ENCODE peak calls at places on chromosomes 6 and 20, in five cellular contexts. One of them, this sample, is unnamed.

GRCh38 chr6:109252261-109253041 is 129.8 kb downstream of the CD164 start:
- DNase-seq in right cardiac atrium: no peak
- DNase-seq in MM.1S: no peak
- DNase-seq in mammary epithelial cell: no peak
- DNase-seq in heart right ventricle: no peak
- DNase-seq in this sample: no peak

GRCh38 chr20:38178581-38178980 is 13.5 kb upstream of the TGM2 start:
- DNase-seq in MM.1S: no peak
- DNase-seq in mammary epithelial cell: no peak
- DNase-seq in heart right ventricle: no peak
- DNase-seq in right cardiac atrium: no peak
- DNase-seq in this sample: no peak

GRCh38 chr20:46108435-46108841 is 9.7 kb upstream of the CD40 start:
- DNase-seq in MM.1S: peak; percentile 67
- DNase-seq in heart right ventricle: no peak
- DNase-seq in mammary epithelial cell: no peak
- DNase-seq in right cardiac atrium: no peak
- DNase-seq in this sample: no peak

GRCh38 chr6:36120539-36120938 is 9.8 kb upstream of the MAPK13 start:
- DNase-seq in mammary epithelial cell: no peak
- DNase-seq in MM.1S: peak; percentile 36
- DNase-seq in right cardiac atrium: no peak
- DNase-seq in heart right ventricle: no peak
- DNase-seq in this sample: no peak

GRCh38 chr20:41587956-41588355 is 30.2 kb downstream of the CHD6 start:
- DNase-seq in right cardiac atrium: no peak
- DNase-seq in MM.1S: no peak
- DNase-seq in heart right ventricle: no peak
- DNase-seq in mammary epithelial cell: peak; percentile 72
- DNase-seq in this sample: no peak

GRCh38 chr20:35226775-35227681 is 538 bp downstream of the MMP24 start:
- DNase-seq in mammary epithelial cell: peak; percentile 23
- DNase-seq in heart right ventricle: peak; percentile 41
- DNase-seq in right cardiac atrium: peak; percentile 79
- DNase-seq in MM.1S: peak; percentile 12
- DNase-seq in this sample: no peak

GRCh38 chr6:45514454-45514853 is 136.7 kb upstream of the SUPT3H start:
- DNase-seq in right cardiac atrium: no peak
- DNase-seq in MM.1S: no peak
- DNase-seq in heart right ventricle: no peak
- DNase-seq in mammary epithelial cell: peak; percentile 5
- DNase-seq in this sample: no peak

GRCh38 chr6:125802943-125803377 is 12.2 kb downstream of the NCOA7 start:
- DNase-seq in MM.1S: no peak
- DNase-seq in right cardiac atrium: no peak
- DNase-seq in heart right ventricle: no peak
- DNase-seq in mammary epithelial cell: no peak
- DNase-seq in this sample: no peak

GRCh38 chr20:24612799-24613775 is 143.7 kb downstream of the SYNDIG1 start:
- DNase-seq in right cardiac atrium: peak; percentile 58
- DNase-seq in mammary epithelial cell: no peak
- DNase-seq in heart right ventricle: no peak
- DNase-seq in MM.1S: no peak
- DNase-seq in this sample: no peak

GRCh38 chr6:71252960-71253359 is 35.7 kb upstream of the OGFRL1 start:
- DNase-seq in heart right ventricle: no peak
- DNase-seq in MM.1S: no peak
- DNase-seq in mammary epithelial cell: no peak
- DNase-seq in right cardiac atrium: no peak
- DNase-seq in this sample: no peak

GRCh38 chr20:19889011-19889953 is 127.9 kb upstream of the NAA20 start:
- DNase-seq in mammary epithelial cell: peak; percentile 56
- DNase-seq in MM.1S: no peak
- DNase-seq in heart right ventricle: peak; percentile 66
- DNase-seq in right cardiac atrium: peak; percentile 82
- DNase-seq in this sample: no peak

GRCh38 chr6:108114861-108115597 is 40.5 kb upstream of the OSTM1 start:
- DNase-seq in right cardiac atrium: peak; percentile 87
- DNase-seq in MM.1S: no peak
- DNase-seq in mammary epithelial cell: peak; percentile 58
- DNase-seq in heart right ventricle: peak; percentile 68
- DNase-seq in this sample: no peak

GRCh38 chr6:20605581-20605980 is 71.3 kb downstream of the CDKAL1 start:
- DNase-seq in right cardiac atrium: no peak
- DNase-seq in MM.1S: no peak
- DNase-seq in mammary epithelial cell: peak; percentile 8
- DNase-seq in heart right ventricle: no peak
- DNase-seq in this sample: no peak

GRCh38 chr6:84762941-84763396 is 1.4 kb downstream of the TBX18 start:
- DNase-seq in MM.1S: no peak
- DNase-seq in mammary epithelial cell: no peak
- DNase-seq in heart right ventricle: peak; percentile 34
- DNase-seq in right cardiac atrium: peak; percentile 68
- DNase-seq in this sample: no peak

GRCh38 chr6:133136177-133136896 is 104.8 kb upstream of the EYA4 start:
- DNase-seq in right cardiac atrium: no peak
- DNase-seq in mammary epithelial cell: no peak
- DNase-seq in MM.1S: no peak
- DNase-seq in heart right ventricle: no peak
- DNase-seq in this sample: no peak

GRCh38 chr6:19399406-19399805 is 437.8 kb upstream of the ID4 start:
- DNase-seq in MM.1S: no peak
- DNase-seq in heart right ventricle: no peak
- DNase-seq in mammary epithelial cell: no peak
- DNase-seq in right cardiac atrium: peak; percentile 60
- DNase-seq in this sample: no peak

GRCh38 chr6:63897952-63898351 is 262.4 kb downstream of the PHF3 start:
- DNase-seq in MM.1S: no peak
- DNase-seq in right cardiac atrium: peak; percentile 66
- DNase-seq in mammary epithelial cell: no peak
- DNase-seq in heart right ventricle: peak; percentile 19
- DNase-seq in this sample: no peak

GRCh38 chr20:58471161-58471834 is 43.9 kb downstream of the APCDD1L start:
- DNase-seq in right cardiac atrium: peak; percentile 91
- DNase-seq in MM.1S: no peak
- DNase-seq in mammary epithelial cell: no peak
- DNase-seq in heart right ventricle: peak; percentile 64
- DNase-seq in this sample: no peak

GRCh38 chr20:57195759-57196100 is 70.7 kb downstream of the BMP7 start:
- DNase-seq in mammary epithelial cell: no peak
- DNase-seq in right cardiac atrium: no peak
- DNase-seq in MM.1S: no peak
- DNase-seq in heart right ventricle: no peak
- DNase-seq in this sample: no peak

GRCh38 chr20:15288076-15288475 is 950.7 kb upstream of the FLRT3 start:
- DNase-seq in MM.1S: no peak
- DNase-seq in heart right ventricle: no peak
- DNase-seq in mammary epithelial cell: no peak
- DNase-seq in right cardiac atrium: no peak
- DNase-seq in this sample: no peak

GRCh38 chr6:109513571-109514071 is 30.6 kb upstream of the ZBTB24 start:
- DNase-seq in MM.1S: no peak
- DNase-seq in right cardiac atrium: no peak
- DNase-seq in mammary epithelial cell: peak; percentile 49
- DNase-seq in heart right ventricle: no peak
- DNase-seq in this sample: peak; percentile 48

GRCh38 chr6:158684311-158684710 is 34.5 kb downstream of the SYTL3 start:
- DNase-seq in right cardiac atrium: no peak
- DNase-seq in MM.1S: no peak
- DNase-seq in heart right ventricle: no peak
- DNase-seq in mammary epithelial cell: no peak
- DNase-seq in this sample: no peak

GRCh38 chr20:56017560-56017959 is 12.2 kb upstream of the CBLN4 start:
- DNase-seq in mammary epithelial cell: no peak
- DNase-seq in heart right ventricle: no peak
- DNase-seq in MM.1S: no peak
- DNase-seq in right cardiac atrium: no peak
- DNase-seq in this sample: no peak

GRCh38 chr20:61874421-61875068 is 191.1 kb downstream of the TAF4 start:
- DNase-seq in right cardiac atrium: peak; percentile 53
- DNase-seq in heart right ventricle: peak; percentile 33
- DNase-seq in MM.1S: no peak
- DNase-seq in mammary epithelial cell: peak; percentile 67
- DNase-seq in this sample: no peak

DNA sequence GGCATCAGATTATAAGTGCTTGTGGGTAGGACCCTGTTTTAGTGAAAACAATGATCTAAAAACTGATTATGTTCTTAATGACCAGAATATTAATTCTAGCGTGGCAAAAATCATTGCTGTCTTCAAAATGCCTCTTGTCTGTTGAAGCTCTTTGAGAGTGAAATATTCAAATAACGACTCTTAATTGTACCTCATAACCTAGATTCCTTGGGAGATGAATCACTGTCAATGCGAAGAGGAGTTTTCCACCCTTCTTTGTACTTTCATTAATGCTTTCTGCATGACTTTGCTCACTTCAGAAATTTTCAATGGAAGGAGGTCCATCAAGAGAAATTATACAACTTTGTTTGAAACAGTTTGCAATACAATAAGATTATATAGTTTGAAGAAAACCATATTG is 71.5 kb downstream of the CRYBG1 start:
- DNase-seq in heart right ventricle: no peak
- DNase-seq in mammary epithelial cell: no peak
- DNase-seq in right cardiac atrium: no peak
- DNase-seq in MM.1S: no peak
- DNase-seq in this sample: no peak
- H3K4me1 ChIP-seq in heart right ventricle: no peaks in the 10 kb centered on the region
- H3K4me1 ChIP-seq in mammary epithelial cell: peaks cover 12% of the 10 kb centered on the region
- H3K4me1 ChIP-seq in right cardiac atrium: no peaks in the 10 kb centered on the region
- H3K4me1 ChIP-seq in MM.1S: no peaks in the 10 kb centered on the region
- H3K4me1 ChIP-seq in this sample: no peaks in the 10 kb centered on the region

DNA sequence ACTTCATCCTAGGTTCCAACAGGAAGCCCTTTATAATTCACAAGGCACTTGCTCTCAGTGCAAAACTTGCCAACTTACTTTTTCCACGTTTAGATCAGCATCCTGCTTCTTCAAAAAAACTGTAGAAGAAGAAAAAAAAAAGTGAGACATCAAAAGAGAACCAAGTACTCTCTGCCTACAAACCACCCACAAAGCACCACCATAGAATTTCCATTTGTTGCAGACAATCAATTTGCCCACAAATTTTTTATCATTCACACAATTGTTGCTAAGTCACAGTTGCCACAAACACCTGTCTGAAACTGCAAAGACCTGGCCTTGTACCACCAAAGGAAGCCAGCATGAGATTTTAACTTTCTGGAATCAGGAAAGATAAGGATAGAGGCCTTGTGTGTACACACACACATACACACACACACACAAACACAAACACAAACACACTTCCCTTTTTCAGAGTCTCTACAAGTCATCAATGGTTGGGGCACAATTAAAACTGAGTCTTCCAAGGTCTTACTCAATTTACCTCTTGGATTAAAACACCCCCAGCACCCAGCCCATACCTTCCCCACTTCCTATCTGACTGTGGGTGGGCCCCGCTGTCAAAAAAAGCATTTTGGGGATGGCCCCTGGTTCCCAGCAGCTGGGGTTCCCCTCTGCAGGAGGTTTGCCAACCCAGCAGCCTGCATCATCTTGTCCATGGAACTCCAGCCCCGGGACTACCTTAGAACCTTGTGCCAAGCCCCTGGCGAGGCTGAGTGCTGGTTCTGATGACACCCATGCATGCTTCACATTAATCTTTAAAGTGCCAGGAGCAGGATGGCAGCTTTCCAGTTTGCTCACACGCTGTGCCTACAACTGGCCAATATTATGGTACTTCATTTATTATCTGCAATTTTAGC is 26.5 kb downstream of the FYN start:
- DNase-seq in heart right ventricle: peak; percentile 57
- DNase-seq in mammary epithelial cell: no peak
- DNase-seq in MM.1S: no peak
- DNase-seq in right cardiac atrium: peak; percentile 80
- DNase-seq in this sample: no peak
- H3K4me1 ChIP-seq in heart right ventricle: peaks cover 100% of the 10 kb centered on the region
- H3K4me1 ChIP-seq in mammary epithelial cell: peaks cover 3% of the 10 kb centered on the region
- H3K4me1 ChIP-seq in MM.1S: peaks cover 47% of the 10 kb centered on the region
- H3K4me1 ChIP-seq in right cardiac atrium: peaks cover 42% of the 10 kb centered on the region
- H3K4me1 ChIP-seq in this sample: peaks cover 9% of the 10 kb centered on the region

GRCh38 chr6:137861550-137862337 is 5.3 kb upstream of the TNFAIP3 start:
- DNase-seq in MM.1S: no peak
- DNase-seq in mammary epithelial cell: peak; percentile 49
- DNase-seq in heart right ventricle: no peak
- DNase-seq in right cardiac atrium: no peak
- DNase-seq in this sample: no peak
- H3K4me1 ChIP-seq in MM.1S: peaks cover 11% of the 10 kb centered on the region
- H3K4me1 ChIP-seq in mammary epithelial cell: peaks cover 13% of the 10 kb centered on the region
- H3K4me1 ChIP-seq in heart right ventricle: peaks cover 6% of the 10 kb centered on the region
- H3K4me1 ChIP-seq in right cardiac atrium: no peaks in the 10 kb centered on the region
- H3K4me1 ChIP-seq in this sample: peaks cover 8% of the 10 kb centered on the region

GRCh38 chr20:48799315-48800105 is 28.3 kb downstream of the PREX1 start:
- DNase-seq in heart right ventricle: no peak
- DNase-seq in right cardiac atrium: no peak
- DNase-seq in MM.1S: no peak
- DNase-seq in mammary epithelial cell: no peak
- DNase-seq in this sample: no peak
- H3K4me1 ChIP-seq in heart right ventricle: peaks cover 26% of the 10 kb centered on the region
- H3K4me1 ChIP-seq in right cardiac atrium: peaks cover 6% of the 10 kb centered on the region
- H3K4me1 ChIP-seq in MM.1S: no peaks in the 10 kb centered on the region
- H3K4me1 ChIP-seq in mammary epithelial cell: no peaks in the 10 kb centered on the region
- H3K4me1 ChIP-seq in this sample: peaks cover 7% of the 10 kb centered on the region

DNA sequence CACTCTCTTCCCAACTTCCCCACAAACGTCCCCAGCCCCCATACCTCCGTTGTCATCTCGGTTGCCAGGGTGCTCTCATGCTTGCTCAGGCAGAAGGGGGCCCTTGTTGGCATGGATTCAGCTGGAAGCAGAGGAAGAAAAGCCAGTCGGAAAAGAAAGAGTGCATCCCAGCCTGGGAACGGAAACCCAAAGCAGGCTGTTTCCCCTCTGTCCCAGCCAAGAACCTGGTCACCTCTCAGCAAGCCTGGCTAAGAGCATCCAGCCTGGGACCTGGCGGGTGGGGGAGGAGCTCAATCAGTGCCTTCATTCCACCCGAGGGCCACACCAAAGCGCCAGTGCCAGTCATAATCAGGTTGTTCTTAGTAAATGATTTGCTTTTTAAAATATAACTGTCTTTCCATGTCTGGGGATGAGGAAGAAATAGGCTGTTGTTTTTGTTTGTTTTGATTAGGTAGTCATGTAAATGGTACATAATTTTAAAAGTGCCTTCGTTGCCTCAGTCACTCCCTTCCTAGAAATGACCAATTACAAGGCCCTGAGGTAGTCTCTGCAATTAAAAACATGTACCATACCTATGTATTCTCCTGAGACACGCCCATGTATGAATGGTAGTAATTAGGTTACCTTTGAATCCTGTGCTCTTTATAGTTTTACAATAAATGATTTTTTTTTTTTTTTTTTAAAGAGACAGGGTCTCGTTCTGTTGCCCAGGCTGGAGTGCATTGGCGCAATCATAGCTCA is 21.1 kb downstream of the CHMP4B start:
- DNase-seq in heart right ventricle: no peak
- DNase-seq in right cardiac atrium: peak; percentile 50
- DNase-seq in MM.1S: no peak
- DNase-seq in mammary epithelial cell: no peak
- DNase-seq in this sample: no peak
- H3K4me1 ChIP-seq in heart right ventricle: peaks cover 93% of the 10 kb centered on the region
- H3K4me1 ChIP-seq in right cardiac atrium: peaks cover 39% of the 10 kb centered on the region
- H3K4me1 ChIP-seq in MM.1S: peaks cover 85% of the 10 kb centered on the region
- H3K4me1 ChIP-seq in mammary epithelial cell: peaks cover 1% of the 10 kb centered on the region
- H3K4me1 ChIP-seq in this sample: no peaks in the 10 kb centered on the region

This sample was measured in iPS DF 6.9.